ENCODE peak calls at places on chromosomes 3 and 15, in seven cellular contexts. W is NB4, F is fibroblast of mammary gland, T is kidney epithelial cell, L is cardiac muscle cell, H is sigmoid colon, U is A549. J is an unnamed sample.

GRCh38 chr3:123757281-123757940 is 126.7 kb downstream of the MYLK start:
- DNase-seq in W (peak; percentile 89), F (no peak), T (no peak), L (no peak), H (peak; percentile 82), U (no peak), J (no peak)

GRCh38 chr3:21297304-21297703 is 453.7 kb downstream of the ZNF385D start:
- DNase-seq in W (no peak), F (no peak), T (no peak), L (no peak), H (no peak), U (no peak), J (no peak)

GRCh38 chr15:25947336-25948080 is 84.4 kb upstream of the ATP10A start:
- DNase-seq in W (peak; percentile 38), F (peak; percentile 20), T (no peak), L (no peak), H (no peak), U (no peak), J (no peak)

GRCh38 chr3:150447631-150448465 is 39.8 kb downstream of the TSC22D2 start:
- DNase-seq in W (no peak), F (no peak), T (no peak), L (no peak), H (no peak), U (no peak), J (no peak)

GRCh38 chr3:31755911-31756658 is 223.4 kb downstream of the STT3B start:
- DNase-seq in W (no peak), F (peak; percentile 18), T (no peak), L (peak; percentile 8), H (no peak), U (no peak), J (no peak)

GRCh38 chr15:41048397-41048796 is 67.7 kb downstream of the INO80 start:
- DNase-seq in W (no peak), F (no peak), T (no peak), L (no peak), H (no peak), U (no peak), J (no peak)

GRCh38 chr3:111712294-111713180 is 117.4 kb upstream of the ZBED2 start:
- DNase-seq in W (peak; percentile 12), F (peak; percentile 44), T (peak; percentile 68), L (no peak), H (peak; percentile 72), U (no peak), J (no peak)

GRCh38 chr3:27224197-27224596 is 145.0 kb downstream of the NEK10 start:
- DNase-seq in W (no peak), F (peak; percentile 58), T (no peak), L (peak; percentile 39), H (no peak), U (no peak), J (no peak)

GRCh38 chr3:125059488-125060245 is 3.9 kb upstream of the HEG1 start:
- DNase-seq in W (no peak), F (peak; percentile 56), T (no peak), L (peak; percentile 33), H (no peak), U (no peak), J (no peak)

GRCh38 chr15:59555696-59556095 is 55.9 kb upstream of the GCNT3 start:
- DNase-seq in W (no peak), F (peak; percentile 29), T (no peak), L (no peak), H (no peak), U (no peak), J (no peak)
- H3K4me3 ChIP-seq in W (no peak overlapping the region), F (no peak overlapping the region), T (no peak overlapping the region), L (no peak overlapping the region), H (no peak overlapping the region), U (no peak overlapping the region), J (no peak overlapping the region)

GRCh38 chr3:75906555-75907112 is 121.3 kb upstream of the ZNF717 start:
- DNase-seq in W (no peak), F (no peak), T (peak; percentile 7), L (no peak), H (peak; percentile 62), U (no peak), J (no peak)
- TF ChIP-seq CTCF in W (no peak), F (no peak), T (peak; percentile 56), L (no peak), H (no peak), U (no peak), J (peak; percentile 42)

DNA sequence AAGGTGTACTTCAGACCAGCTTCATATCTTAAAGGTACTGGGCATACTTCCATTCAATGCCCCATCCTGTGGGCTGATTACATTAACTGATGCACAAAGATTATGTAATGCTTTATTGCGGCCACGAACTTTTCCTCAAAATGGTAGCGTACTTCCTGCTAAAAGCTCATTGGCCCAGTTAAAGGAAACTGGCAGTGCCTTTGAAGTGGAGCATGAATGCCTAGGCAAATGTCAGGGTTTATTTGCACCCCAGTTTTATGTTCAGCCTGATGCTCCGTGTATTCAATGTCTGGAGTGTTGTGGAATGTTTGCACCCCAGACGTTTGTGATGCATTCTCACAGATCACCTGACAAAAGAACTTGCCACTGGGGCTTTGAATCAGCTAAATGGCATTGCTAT is 3.4 kb downstream of the SKIL start:
- DNase-seq in W (peak; percentile 47), F (no peak), T (no peak), L (peak; percentile 26), H (no peak), U (no peak), J (no peak)
- H3K4me3 ChIP-seq in W (peak overlapping the region; percentile 7), F (no peak overlapping the region), T (peak overlapping the region; percentile 0), L (no peak overlapping the region), H (no peak overlapping the region), U (peak overlapping the region; percentile 75), J (peak overlapping the region; percentile 27)

GRCh38 chr15:80087104-80087503 is 27.6 kb downstream of the ZFAND6 start:
- DNase-seq in W (no peak), F (no peak), T (no peak), L (no peak), H (no peak), U (no peak), J (no peak)
- TF ChIP-seq CTCF in W (no peak), F (peak; percentile 16), T (peak; percentile 39), L (peak; percentile 9), H (no peak), U (peak; percentile 10), J (peak; percentile 51)

J was measured in epithelial cell of proximal tubule.